ENCODE peak calls at places on chromosomes 7 and 10, in nine cellular contexts. B is brain microvascular endothelial cell, E is left lung, H is OCI-LY7, P is tibial artery, Q is body of pancreas, I is cardiac muscle cell, T is right lobe of liver, J is WERI-Rb-1. N is an unnamed sample.

GRCh38 chr7:48904975-48905374 is 19.4 kb upstream of the CDC14C start:
- DNase-seq in J (no peak), T (no peak), B (no peak), Q (no peak), E (no peak), I (no peak), H (no peak), P (no peak), N (no peak)

GRCh38 chr7:112207106-112207592 is 654 bp downstream of the ZNF277 start:
- DNase-seq in T (no peak), Q (no peak), J (no peak), I (peak), H (peak), E (no peak), P (no peak), B (no peak), N (peak)

GRCh38 chr7:122622682-122623081 is 76.2 kb downstream of the RNF133 start:
- DNase-seq in P (no peak), H (no peak), T (no peak), I (no peak), E (no peak), J (no peak), B (no peak), Q (no peak), N (no peak)

GRCh38 chr10:113463777-113464176 is 89.1 kb upstream of the HABP2 start:
- DNase-seq in P (no peak), B (no peak), T (no peak), I (no peak), Q (no peak), J (no peak), E (no peak), H (no peak), N (no peak)

GRCh38 chr7:79452495-79453265 is 787 bp downstream of the MAGI2 start:
- DNase-seq in I (peak), T (peak), J (peak), E (peak), Q (peak), H (no peak), P (peak), B (peak), N (peak)

GRCh38 chr10:22908837-22909236 is 19.0 kb upstream of the ARMC3 start:
- DNase-seq in J (no peak), P (no peak), E (no peak), I (no peak), T (no peak), Q (no peak), H (no peak), B (no peak), N (no peak)

GRCh38 chr7:157423886-157424565 is 87.2 kb downstream of the DNAJB6 start:
- DNase-seq in E (no peak), T (no peak), P (no peak), B (no peak), Q (no peak), H (no peak), I (no peak), J (no peak), N (no peak)

GRCh38 chr7:130890176-130891020 is 156.4 kb upstream of the KLF14 start:
- DNase-seq in T (no peak), J (no peak), B (no peak), Q (no peak), E (no peak), I (no peak), P (no peak), H (no peak), N (no peak)

GRCh38 chr10:114044251-114045070 is 795 bp downstream of the ADRB1 start:
- DNase-seq in B (no peak), E (no peak), T (no peak), Q (no peak), P (no peak), H (no peak), J (peak), I (no peak), N (no peak)

DNA sequence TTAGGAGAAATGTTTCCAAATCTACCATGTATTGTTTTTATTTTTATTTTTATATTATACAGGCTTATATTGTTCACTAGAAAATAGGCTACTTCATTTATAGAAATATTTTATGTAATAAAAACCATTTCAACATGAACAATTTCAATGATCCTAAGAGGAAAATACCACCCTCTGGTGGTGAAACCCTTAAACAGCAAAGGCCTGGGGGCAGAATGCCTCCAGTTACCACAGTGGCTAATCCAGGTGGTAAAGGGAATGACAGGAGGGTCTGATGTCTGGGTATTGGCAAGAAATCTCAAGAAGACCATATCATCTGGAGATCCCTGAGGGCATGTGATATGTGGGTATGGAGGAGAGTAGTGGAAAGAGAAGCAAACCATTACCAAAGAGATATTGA is 19.3 kb downstream of the MACC1 start:
- DNase-seq in J (no peak), I (no peak), H (no peak), Q (no peak), E (no peak), B (no peak), P (no peak), T (no peak), N (no peak)
- TF ChIP-seq CTCF in J (peak), I (peak), H (peak), Q (no peak), E (peak), B (peak), P (no peak), T (no peak), N (no peak)

DNA sequence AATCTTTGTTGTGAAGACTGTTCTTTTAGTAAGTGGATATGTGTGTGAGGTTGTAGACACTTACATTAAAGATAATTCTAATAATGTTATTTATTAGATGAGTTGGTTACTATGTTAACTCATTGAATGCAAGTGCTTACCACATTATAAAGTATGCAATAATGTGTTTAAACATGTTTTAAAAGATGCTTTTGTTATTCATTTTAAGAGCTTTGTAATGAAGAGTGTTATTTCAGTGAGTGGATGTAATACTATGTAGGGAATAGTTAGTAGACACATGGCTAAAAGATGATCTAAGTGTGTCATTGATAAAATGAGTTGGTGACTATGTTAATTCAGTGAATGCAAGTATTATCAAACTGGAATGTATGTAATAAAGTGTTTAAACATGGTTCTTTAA is 70.0 kb upstream of the VOPP1 start:
- DNase-seq in I (no peak), P (no peak), Q (no peak), E (no peak), B (no peak), J (no peak), T (no peak), H (no peak), N (no peak)
- H3K27ac ChIP-seq in I (no peak), P (no peak), Q (no peak), E (no peak), B (no peak), J (no peak), T (no peak), H (no peak), N (no peak)

GRCh38 chr7:116172353-116172752 is 38.0 kb upstream of the TES start:
- DNase-seq in Q (no peak), B (no peak), J (no peak), T (no peak), P (no peak), H (no peak), I (no peak), E (no peak), N (no peak)

GRCh38 chr7:116177009-116177408 is 33.3 kb upstream of the TES start:
- DNase-seq in I (no peak), H (no peak), J (no peak), B (peak), E (no peak), Q (no peak), T (no peak), P (no peak), N (peak)

GRCh38 chr7:116171094-116171493 is 39.2 kb upstream of the TES start:
- DNase-seq in Q (no peak), I (no peak), E (no peak), H (no peak), J (no peak), P (no peak), T (no peak), B (no peak), N (no peak)

GRCh38 chr7:116170180-116170579 is 40.2 kb upstream of the TES start:
- DNase-seq in H (no peak), J (no peak), P (no peak), B (no peak), I (no peak), T (no peak), E (no peak), Q (no peak), N (no peak)

GRCh38 chr7:116173051-116174028 is 37.0 kb upstream of the TES start:
- DNase-seq in T (no peak), Q (no peak), I (peak), E (no peak), P (no peak), J (no peak), H (peak), B (no peak), N (peak)
- TF ChIP-seq CTCF in T (peak), Q (peak), I (peak), E (peak), P (peak), J (no peak), H (peak), B (peak), N (peak)

DNA sequence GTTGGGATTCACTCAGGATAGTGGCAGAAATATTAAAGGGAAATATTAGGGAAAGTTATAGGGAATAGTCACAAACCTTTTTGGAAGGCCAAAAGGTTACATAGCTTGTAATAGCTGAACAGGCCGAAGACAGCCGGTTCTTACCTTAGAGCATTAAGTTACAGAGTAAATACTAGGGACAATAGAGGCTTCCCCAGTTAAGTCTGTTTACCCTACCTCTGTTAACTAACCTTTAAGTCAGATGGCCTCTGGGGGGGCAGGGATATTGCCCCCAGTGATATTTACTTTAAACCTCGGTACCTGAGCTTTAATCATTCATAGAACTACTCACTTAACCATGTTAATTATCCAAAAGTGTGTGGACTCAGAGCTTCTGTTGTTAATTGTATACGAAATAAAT is 7.4 kb downstream of the POLR1F start:
- DNase-seq in T (no peak), H (no peak), I (no peak), E (no peak), J (no peak), P (no peak), B (no peak), Q (no peak), N (no peak)
- H3K27ac ChIP-seq in T (no peak), H (no peak), I (no peak), E (no peak), J (no peak), P (no peak), B (no peak), Q (no peak), N (no peak)

GRCh38 chr10:71380841-71381240 is 15.9 kb upstream of the CDH23 start:
- DNase-seq in T (no peak), B (no peak), P (no peak), J (no peak), Q (no peak), E (no peak), I (no peak), H (no peak), N (no peak)
- TF ChIP-seq CTCF in T (no peak), B (no peak), P (no peak), J (no peak), Q (no peak), E (no peak), I (no peak), H (peak), N (no peak)

GRCh38 chr7:19709249-19709578 is 377 bp upstream of the POLR1F start:
- DNase-seq in Q (no peak), T (no peak), P (no peak), B (no peak), J (no peak), H (no peak), I (no peak), E (no peak), N (no peak)
- H3K27ac ChIP-seq in Q (peak), T (no peak), P (peak), B (no peak), J (no peak), H (no peak), I (peak), E (no peak), N (peak)

N was measured in RWPE1.